ENCODE peak calls at places on chromosome X, in six cellular contexts. O, V, L, Z, H and F are unnamed samples.

GRCh38 chrX:118254611-118255010 is 91.3 kb upstream of the WDR44 start:
- DNase-seq in V (peak; percentile 45), L (peak; percentile 58), H (peak; percentile 43), Z (no peak), O (no peak), F (no peak)

GRCh38 chrX:7372843-7373525 is 225.0 kb upstream of the PUDP start:
- DNase-seq in Z (no peak), V (no peak), H (peak; percentile 89), O (no peak), L (peak; percentile 9), F (peak; percentile 76)

GRCh38 chrX:76802698-76803097 is 375.2 kb downstream of the MAGEE1 start:
- DNase-seq in Z (no peak), O (no peak), V (no peak), H (peak; percentile 12), L (peak; percentile 14), F (peak; percentile 1)

GRCh38 chrX:78456909-78457308 is 129.5 kb upstream of the CYSLTR1 start:
- DNase-seq in O (no peak), V (no peak), L (no peak), H (no peak), Z (no peak), F (no peak)

GRCh38 chrX:18561020-18561419 is 110.9 kb downstream of the RS1 start:
- DNase-seq in L (no peak), O (no peak), H (no peak), V (no peak), Z (no peak), F (no peak)

GRCh38 chrX:111083101-111083500 is 12.9 kb upstream of the PAK3 start:
- DNase-seq in Z (no peak), V (no peak), H (peak; percentile 13), L (no peak), O (no peak), F (peak; percentile 47)

GRCh38 chrX:56797966-56798711 is 69.1 kb downstream of the NBDY start:
- DNase-seq in V (no peak), Z (no peak), L (no peak), O (no peak), H (no peak), F (no peak)

GRCh38 chrX:53088136-53088974 is 5.6 kb upstream of the KANTR start:
- DNase-seq in H (peak; percentile 65), O (peak; percentile 10), V (peak; percentile 69), Z (no peak), L (no peak), F (no peak)

GRCh38 chrX:101191217-101191750 is 28.3 kb upstream of the DRP2 start:
- DNase-seq in V (no peak), L (no peak), Z (no peak), O (no peak), H (peak; percentile 12), F (no peak)

GRCh38 chrX:133865761-133866470 is 119.5 kb downstream of the GPC3 start:
- DNase-seq in Z (no peak), L (no peak), O (no peak), H (no peak), V (no peak), F (no peak)

GRCh38 chrX:118983513-118983912 is 9.1 kb downstream of the LONRF3 start:
- DNase-seq in L (no peak), V (no peak), H (no peak), Z (no peak), O (no peak), F (no peak)

GRCh38 chrX:72340046-72340445 is 34.3 kb upstream of the CITED1 start:
- DNase-seq in O (no peak), Z (no peak), V (no peak), H (no peak), L (no peak), F (no peak)

GRCh38 chrX:39022106-39022505 is 220.8 kb downstream of the MID1IP1 start:
- DNase-seq in L (no peak), H (no peak), O (no peak), V (no peak), Z (no peak), F (no peak)

GRCh38 chrX:155086202-155086840 is 15.0 kb downstream of the BRCC3 start:
- DNase-seq in O (peak; percentile 1), Z (no peak), L (peak; percentile 54), V (no peak), H (peak; percentile 47), F (no peak)